ENCODE peak calls at places on chromosomes 4 and X, in nine cellular contexts. I is NCI-H1417; Q is foreskin fibroblast; A is cardiac fibroblast; X is kidney tubule cell; J is EL; S is AG04450; U is central memory CD8-positive, alpha-beta T cell; E is GM20000. V is an unnamed sample.

GRCh38 chr4:10619220-10619619 is 65.3 kb downstream of the CLNK start:
- DNase-seq in I (peak), A (peak), X (peak), E (no peak), U (no peak), Q (peak), J (peak), S (no peak), V (no peak)

GRCh38 chrX:7261672-7262332 is 113.8 kb upstream of the PUDP start:
- DNase-seq in E (peak), J (no peak), I (no peak), U (no peak), A (no peak), X (no peak), Q (no peak), S (no peak), V (no peak)

GRCh38 chr4:112119358-112119783 is 25.9 kb upstream of the FAM241A start:
- DNase-seq in A (no peak), Q (no peak), J (no peak), E (peak), S (no peak), U (no peak), I (no peak), X (no peak), V (no peak)

GRCh38 chr4:174934360-174934759 is 16.2 kb downstream of the ADAM29 start:
- DNase-seq in Q (no peak), U (no peak), E (no peak), S (no peak), A (no peak), X (no peak), J (no peak), I (no peak), V (no peak)

GRCh38 chrX:47751670-47752069 is 85.0 kb upstream of the ZNF81 start:
- DNase-seq in Q (peak), E (peak), I (no peak), A (peak), X (peak), U (no peak), J (peak), S (no peak), V (peak)

GRCh38 chrX:118872102-118872566 is 48.5 kb downstream of the ZCCHC12 start:
- DNase-seq in U (no peak), E (no peak), Q (peak), J (no peak), A (no peak), X (peak), I (no peak), S (no peak), V (no peak)

GRCh38 chr4:75513529-75514130 is 573 bp downstream of the RCHY1 start:
- DNase-seq in I (no peak), J (peak), U (no peak), S (no peak), Q (peak), E (no peak), A (peak), X (no peak), V (no peak)

GRCh38 chr4:90825849-90826248 is 698.7 kb downstream of the CCSER1 start:
- DNase-seq in S (no peak), A (no peak), E (no peak), I (no peak), J (no peak), U (no peak), X (no peak), Q (no peak), V (no peak)

GRCh38 chr4:145531193-145531592 is 49.5 kb downstream of the SMAD1 start:
- DNase-seq in A (no peak), U (no peak), S (no peak), Q (peak), I (no peak), X (no peak), E (no peak), J (no peak), V (no peak)